ENCODE peak calls at places on chromosome X, in eight cellular contexts. N, L, D, G, J, E, C and H are unnamed samples.

GRCh38 chrX:100652266-100652665 is 8.3 kb downstream of the SRPX2 start:
- DNase-seq in J (no peak), N (no peak), G (no peak), E (no peak), L (no peak), D (no peak), C (no peak), H (no peak)

GRCh38 chrX:131040781-131041180 is 17.4 kb upstream of the ARHGAP36 start:
- DNase-seq in L (no peak), E (no peak), G (no peak), J (no peak), C (no peak), D (no peak), N (no peak), H (no peak)

GRCh38 chrX:101287402-101287801 is 3.7 kb downstream of the TAF7L start:
- DNase-seq in J (peak), L (peak), D (no peak), G (peak), C (peak), E (peak), N (peak), H (peak)

GRCh38 chrX:46912673-46913491 is 661 bp downstream of the JADE3 start:
- DNase-seq in J (peak), G (peak), D (no peak), N (peak), E (peak), L (no peak), C (peak), H (peak)

GRCh38 chrX:136528645-136529315 is 3.2 kb upstream of the VGLL1 start:
- DNase-seq in C (peak), J (no peak), G (peak), L (peak), E (peak), N (no peak), D (no peak), H (no peak)

GRCh38 chrX:69014200-69014599 is 151.1 kb downstream of the PJA1 start:
- DNase-seq in L (no peak), G (peak), E (no peak), C (no peak), J (peak), D (no peak), N (no peak), H (peak)

GRCh38 chrX:19852014-19853005 is 35.1 kb downstream of the SH3KBP1 start:
- DNase-seq in G (peak), E (no peak), D (no peak), L (no peak), J (peak), C (peak), N (no peak), H (peak)

GRCh38 chrX:112163916-112164315 is 81.3 kb upstream of the TRPC5 start:
- DNase-seq in C (no peak), E (no peak), G (no peak), J (no peak), N (no peak), D (no peak), L (no peak), H (no peak)

GRCh38 chrX:110915579-110915978 is 120.0 kb upstream of the CHRDL1 start:
- DNase-seq in L (no peak), C (no peak), E (no peak), G (peak), J (no peak), D (no peak), N (no peak), H (peak)

GRCh38 chrX:103716967-103717366 is 6.3 kb downstream of the TMEM31 start:
- DNase-seq in C (peak), L (no peak), G (peak), J (no peak), E (peak), N (no peak), D (no peak), H (peak)

GRCh38 chrX:9595131-9595530 is 130.3 kb downstream of the TBL1X start:
- DNase-seq in C (peak), D (no peak), N (no peak), L (no peak), G (peak), E (no peak), J (peak), H (peak)

GRCh38 chrX:40169193-40170086 is 71.7 kb upstream of the BCOR start:
- DNase-seq in D (peak), N (no peak), L (peak), G (no peak), E (peak), C (peak), J (peak), H (no peak)